ENCODE peak calls at places on chromosomes 5 and 9, in nine cellular contexts. R is Calu3; O is stimulated activated CD8-positive, alpha-beta memory T cell treated with anti-CD3 and anti-CD28 coated beads, Interleukin-15, amount 100 ng/mL, for 48 hours; U is ACHN; Z is GM19239; H is RWPE2; Y is GM12864; C is A549; T is COLO829. I is an unnamed sample.

GRCh38 chr5:36366883-36367282 is 65.2 kb upstream of the RANBP3L start:
- DNase-seq in U (no peak), R (no peak), Y (no peak), Z (no peak), O (no peak), C (no peak), H (no peak), T (no peak), I (no peak)

GRCh38 chr5:168364738-168365550 is 73.5 kb downstream of the WWC1 start:
- DNase-seq in Y (no peak), Z (no peak), C (no peak), O (no peak), T (peak), R (peak), H (no peak), U (peak), I (no peak)

GRCh38 chr5:56415356-56415765 is 182.2 kb upstream of the ANKRD55 start:
- DNase-seq in C (no peak), U (no peak), Z (peak), H (no peak), R (peak), T (no peak), O (no peak), Y (peak), I (no peak)

GRCh38 chr5:150368526-150368925 is 11.0 kb downstream of the TCOF1 start:
- DNase-seq in O (no peak), H (no peak), Y (no peak), Z (no peak), U (no peak), T (no peak), R (no peak), C (no peak), I (no peak)

GRCh38 chr9:18261143-18261542 is 212.8 kb upstream of the ADAMTSL1 start:
- DNase-seq in H (no peak), Z (no peak), T (no peak), R (no peak), Y (no peak), C (no peak), O (no peak), U (no peak), I (no peak)

GRCh38 chr9:130380920-130381469 is 63.8 kb upstream of the ASS1 start:
- DNase-seq in Z (no peak), U (no peak), Y (no peak), T (no peak), R (no peak), C (no peak), O (no peak), H (no peak), I (no peak)

GRCh38 chr9:130959809-130960334 is 20.8 kb upstream of the FIBCD1 start:
- DNase-seq in T (no peak), R (no peak), C (no peak), O (no peak), U (no peak), H (no peak), Y (no peak), Z (no peak), I (no peak)

GRCh38 chr9:113636165-113636564 is 172.6 kb downstream of the RGS3 start:
- DNase-seq in Y (no peak), R (no peak), U (no peak), Z (no peak), O (no peak), H (peak), C (no peak), T (no peak), I (peak)

GRCh38 chr5:181039961-181040915 is at the start of gene BTNL9:
- DNase-seq in T (no peak), H (no peak), C (no peak), U (no peak), O (no peak), Y (no peak), Z (no peak), R (no peak), I (no peak)

GRCh38 chr5:143016777-143017374 is 246.7 kb downstream of the ARHGAP26 start:
- DNase-seq in O (no peak), R (peak), H (no peak), C (no peak), Y (no peak), Z (no peak), T (peak), U (peak), I (no peak)

GRCh38 chr9:135081264-135081660 is 6.2 kb upstream of the OLFM1 start:
- DNase-seq in T (no peak), Y (no peak), O (no peak), Z (no peak), R (no peak), U (no peak), C (no peak), H (peak), I (peak)

GRCh38 chr5:59620535-59621212 is 272.9 kb downstream of the PDE4D start:
- DNase-seq in H (no peak), U (no peak), R (no peak), T (peak), O (no peak), Z (no peak), C (no peak), Y (no peak), I (no peak)

GRCh38 chr9:2132484-2133082 is 117.4 kb downstream of the SMARCA2 start:
- DNase-seq in R (no peak), O (no peak), U (peak), Z (peak), C (peak), H (no peak), T (no peak), Y (no peak), I (no peak)